ENCODE peak calls at places on chromosomes 13 and 19, in four cellular contexts. J is PC-3; S is A549; B is CD8-positive, alpha-beta T cell. Z is an unnamed sample.

GRCh38 chr19:51948979-51949378 is 21.7 kb downstream of the ZNF613 start:
- DNase-seq in B (no peak), S (no peak), J (no peak), Z (no peak)

GRCh38 chr19:46639356-46640061 is 3.5 kb upstream of the GNG8 start:
- DNase-seq in J (no peak), S (no peak), B (no peak), Z (peak; percentile 92)

GRCh38 chr19:6076675-6077463 is 33.4 kb downstream of the RFX2 start:
- DNase-seq in S (no peak), B (no peak), J (peak; percentile 82), Z (peak; percentile 93)

GRCh38 chr19:38224014-38224862 is at the start of gene DPF1:
- DNase-seq in S (peak; percentile 100), J (peak; percentile 86), B (peak; percentile 29), Z (peak; percentile 100)

GRCh38 chr13:44573071-44573470 is 3.1 kb downstream of the TSC22D1 start:
- DNase-seq in J (no peak), S (no peak), B (no peak), Z (no peak)

GRCh38 chr19:38898788-38899446 is 501 bp downstream of the SIRT2 start:
- DNase-seq in S (peak; percentile 54), B (no peak), J (peak; percentile 14), Z (peak; percentile 87)

GRCh38 chr13:31896427-31896826 is 135.1 kb upstream of the FRY start:
- DNase-seq in S (no peak), B (no peak), J (no peak), Z (peak; percentile 86)

GRCh38 chr13:34462843-34463242 is 479.2 kb upstream of the NBEA start:
- DNase-seq in S (peak; percentile 41), B (no peak), J (peak; percentile 92), Z (no peak)

GRCh38 chr13:113023694-113024430 is 54.8 kb downstream of the MCF2L start:
- DNase-seq in S (no peak), J (no peak), B (no peak), Z (no peak)

GRCh38 chr19:54209748-54210494 is 9.3 kb downstream of the RPS9 start:
- DNase-seq in S (peak; percentile 90), J (peak; percentile 99), B (peak; percentile 48), Z (peak; percentile 99)

GRCh38 chr19:19329199-19329598 is 8.6 kb downstream of the MAU2 start:
- DNase-seq in S (no peak), J (no peak), B (no peak), Z (no peak)

GRCh38 chr19:49126575-49126974 is 7.2 kb downstream of the PPFIA3 start:
- DNase-seq in B (no peak), S (no peak), J (no peak), Z (no peak)

GRCh38 chr19:49129238-49129583 is 9.9 kb downstream of the PPFIA3 start:
- DNase-seq in S (no peak), J (no peak), B (no peak), Z (peak; percentile 74)

GRCh38 chr19:49128545-49129237 is 9.3 kb downstream of the PPFIA3 start:
- DNase-seq in S (no peak), J (no peak), B (no peak), Z (peak; percentile 5)

GRCh38 chr19:49130325-49130724 is 11.0 kb downstream of the PPFIA3 start:
- DNase-seq in S (no peak), J (no peak), B (no peak), Z (no peak)

DNA sequence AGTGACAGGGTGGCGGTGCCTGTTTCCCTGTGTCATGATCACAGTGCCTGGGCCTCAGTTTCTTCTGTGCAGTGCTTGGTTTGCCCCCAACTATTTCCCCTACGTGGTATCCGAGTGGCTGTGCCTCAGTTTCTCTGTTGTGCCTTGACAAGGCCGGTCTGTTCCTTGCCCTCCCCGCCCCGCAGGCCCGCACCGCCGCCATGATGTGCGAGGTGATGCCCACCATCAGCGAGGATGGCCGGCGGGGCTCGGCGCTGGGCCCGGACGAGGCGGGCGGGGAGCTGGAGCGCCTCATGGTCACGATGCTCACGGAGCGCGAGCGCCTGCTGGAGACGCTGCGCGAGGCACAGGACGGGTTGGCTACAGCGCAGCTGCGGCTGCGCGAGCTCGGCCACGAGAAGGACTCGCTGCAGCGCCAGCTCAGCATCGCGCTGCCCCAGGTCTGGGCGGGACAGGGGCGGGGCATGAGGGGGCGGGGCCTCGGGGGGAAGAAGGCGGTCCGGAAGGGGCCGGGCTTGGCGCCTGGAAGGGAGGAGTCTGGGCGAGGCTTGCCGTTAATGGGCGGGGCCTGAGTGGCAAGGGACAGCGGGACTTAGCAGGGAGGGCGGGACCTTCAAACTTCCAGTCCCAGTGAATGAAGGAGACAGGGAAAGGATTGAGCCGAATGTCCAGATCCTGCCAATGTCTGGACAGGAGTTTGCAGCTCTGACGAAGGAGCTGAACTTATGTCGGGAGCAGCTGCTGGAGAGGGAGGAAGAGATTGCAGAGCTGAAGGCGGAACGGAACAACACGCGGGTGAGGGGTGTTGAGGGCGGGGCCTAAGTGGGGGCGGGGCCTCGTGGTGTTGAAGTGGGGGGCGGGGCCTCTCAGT is 8.6 kb downstream of the PPFIA3 start:
- DNase-seq in J (peak; percentile 90), S (peak; percentile 99), B (peak; percentile 91), Z (peak; percentile 100)
- TF ChIP-seq CTCF in J (no peak), S (peak; percentile 13), B (no peak), Z (no peak)

GRCh38 chr19:35509861-35510625 is 3.4 kb downstream of the DMKN start:
- DNase-seq in B (peak; percentile 77), J (peak; percentile 89), S (peak; percentile 99), Z (peak; percentile 96)
- H3K4me1 ChIP-seq in B (peaks cover 18% of the 10 kb centered on the region), J (peaks cover 13% of the 10 kb centered on the region), S (peaks cover 16% of the 10 kb centered on the region), Z (peaks cover 19% of the 10 kb centered on the region)

DNA sequence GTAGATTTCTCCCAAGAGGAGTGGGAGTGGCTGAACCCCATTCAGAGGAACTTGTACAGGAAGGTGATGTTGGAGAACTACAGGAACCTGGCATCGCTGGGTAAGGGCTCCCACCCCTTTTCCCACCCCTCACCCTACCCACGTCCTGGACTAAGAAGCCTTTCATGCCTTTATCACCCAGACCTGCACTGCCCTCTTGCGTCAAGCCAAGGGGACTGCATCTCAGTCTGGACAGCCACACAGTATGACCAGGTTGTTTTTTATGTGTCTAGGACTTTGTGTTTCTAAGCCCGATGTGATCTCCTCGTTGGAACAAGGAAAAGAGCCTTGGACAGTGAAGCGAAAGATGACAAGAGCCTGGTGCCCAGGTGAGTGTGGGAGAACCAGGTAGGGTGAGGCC is 8.8 kb downstream of the ZFP28 start:
- DNase-seq in S (no peak), B (no peak), J (no peak), Z (no peak)
- TF ChIP-seq CTCF in S (no peak), B (no peak), J (no peak), Z (peak; percentile 5)

DNA sequence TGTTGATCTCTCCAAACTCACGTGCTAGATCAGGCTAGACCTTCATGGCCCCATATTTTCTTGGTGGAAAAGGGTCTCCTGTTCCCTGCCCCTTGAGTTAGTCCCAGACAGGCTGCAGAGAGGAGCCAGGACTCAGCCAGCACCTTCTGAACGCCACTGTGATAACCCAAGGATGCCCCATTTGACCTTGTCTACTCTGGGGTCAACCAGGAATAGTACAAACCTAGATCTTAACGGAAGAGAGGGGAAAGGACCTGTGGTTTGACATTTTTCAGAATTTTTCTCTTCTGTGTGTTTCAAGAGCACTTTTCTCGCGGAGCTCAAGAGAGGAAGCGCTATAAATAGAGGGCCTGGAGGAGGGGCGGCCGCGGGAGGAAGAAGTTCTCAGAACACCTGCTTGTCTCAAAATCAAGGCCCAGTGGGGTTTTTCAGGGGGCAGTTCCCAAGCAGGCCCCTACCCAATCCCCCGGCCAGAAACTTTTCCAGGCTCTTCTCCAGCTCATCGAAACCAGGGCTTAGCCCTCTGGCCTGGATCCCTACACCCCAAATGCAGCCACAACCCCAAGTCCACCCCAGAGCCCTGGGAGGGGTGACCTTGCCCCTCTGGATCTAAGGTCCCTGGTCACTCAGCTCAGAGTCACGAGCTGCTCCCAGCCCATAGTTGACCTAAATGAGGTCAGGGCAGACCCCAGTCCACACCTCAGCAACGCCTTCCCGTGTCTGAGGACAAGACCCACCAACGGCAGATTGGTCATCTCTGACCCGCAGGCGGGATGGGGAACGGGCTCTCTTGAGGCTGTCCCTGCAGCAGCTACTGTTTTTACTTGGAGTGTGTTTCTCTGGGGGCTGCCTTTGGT is 75.6 kb upstream of the TM9SF2 start:
- DNase-seq in J (no peak), S (no peak), B (peak; percentile 67), Z (no peak)
- H3K4me1 ChIP-seq in J (no peaks in the 10 kb centered on the region), S (no peaks in the 10 kb centered on the region), B (peaks cover 68% of the 10 kb centered on the region), Z (no peaks in the 10 kb centered on the region)

GRCh38 chr13:93847162-93847561 is 620.6 kb downstream of the GPC6 start:
- DNase-seq in B (no peak), S (peak; percentile 1), J (peak; percentile 80), Z (peak; percentile 35)
- TF ChIP-seq CTCF in B (no peak), S (no peak), J (no peak), Z (no peak)

GRCh38 chr19:58492265-58492664 is 16.1 kb downstream of the ZNF446 start:
- DNase-seq in B (no peak), J (no peak), S (no peak), Z (peak; percentile 31)
- H3K4me1 ChIP-seq in B (no peaks in the 10 kb centered on the region), J (no peaks in the 10 kb centered on the region), S (no peaks in the 10 kb centered on the region), Z (no peaks in the 10 kb centered on the region)

GRCh38 chr13:41401371-41401770 is 56.0 kb upstream of the RGCC start:
- DNase-seq in J (peak; percentile 25), B (no peak), S (no peak), Z (no peak)
- TF ChIP-seq CTCF in J (peak; percentile 29), B (no peak), S (no peak), Z (no peak)

DNA sequence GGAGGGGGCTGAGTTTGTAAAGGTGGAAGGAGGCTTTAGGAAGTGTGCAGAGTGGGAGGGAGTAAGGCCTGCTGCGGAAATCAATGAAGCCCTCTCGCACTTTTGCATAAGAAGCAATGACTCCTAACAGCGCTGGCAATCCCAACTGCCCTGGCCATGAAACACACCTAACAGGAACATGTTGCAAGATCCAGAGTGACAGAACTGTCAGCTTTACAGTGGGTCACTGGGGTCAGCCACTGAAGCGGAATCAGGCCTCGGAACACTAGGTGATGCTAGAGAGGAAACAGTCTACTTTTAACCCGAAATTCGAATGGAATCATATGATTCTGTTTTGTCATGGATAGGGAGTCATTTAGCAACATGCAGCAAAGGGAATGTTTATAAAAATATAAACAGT is 54.4 kb downstream of the FGF14 start:
- DNase-seq in S (no peak), B (no peak), J (no peak), Z (no peak)
- H3K4me1 ChIP-seq in S (no peaks in the 10 kb centered on the region), B (no peaks in the 10 kb centered on the region), J (no peaks in the 10 kb centered on the region), Z (no peaks in the 10 kb centered on the region)

Z was measured in osteoblast.